ENCODE peak calls at places on chromosomes 2 and 18, in five cellular contexts. O, K, C, R and G are unnamed samples.

GRCh38 chr2:74497777-74498499 is 1.5 kb downstream of the LBX2 start:
- DNase-seq in O (no peak), K (peak), C (peak), R (no peak), G (peak)

GRCh38 chr2:2779727-2780126 is 448.7 kb upstream of the MYT1L start:
- DNase-seq in O (no peak), K (no peak), C (no peak), R (no peak), G (no peak)

GRCh38 chr2:19949071-19949470 is 40.8 kb downstream of the WDR35 start:
- DNase-seq in O (no peak), K (no peak), C (no peak), R (no peak), G (no peak)

GRCh38 chr18:80233201-80233835 is 14.0 kb downstream of the PARD6G start:
- DNase-seq in O (no peak), K (no peak), C (no peak), R (no peak), G (no peak)

GRCh38 chr2:143850084-143850483 is 669.8 kb downstream of the ZEB2 start:
- DNase-seq in O (no peak), K (no peak), C (no peak), R (no peak), G (no peak)

GRCh38 chr2:112630268-112630667 is 15.5 kb upstream of the SLC20A1 start:
- DNase-seq in O (no peak), K (no peak), C (peak), R (no peak), G (no peak)

GRCh38 chr18:51235011-51235789 is 37.7 kb upstream of the MEX3C start:
- DNase-seq in O (no peak), K (no peak), C (peak), R (no peak), G (peak)

GRCh38 chr18:59231877-59232276 is 11.9 kb downstream of the GRP start:
- DNase-seq in O (no peak), K (no peak), C (no peak), R (no peak), G (no peak)

GRCh38 chr18:36274296-36274695 is 23.2 kb upstream of the FHOD3 start:
- DNase-seq in O (no peak), K (no peak), C (no peak), R (no peak), G (no peak)

GRCh38 chr18:58117685-58118403 is 73.8 kb downstream of the NEDD4L start:
- DNase-seq in O (no peak), K (no peak), C (peak), R (no peak), G (peak)

GRCh38 chr2:200255549-200255948 is 50.9 kb upstream of the SPATS2L start:
- DNase-seq in O (no peak), K (no peak), C (no peak), R (no peak), G (no peak)

GRCh38 chr2:30252723-30253688 is 21.7 kb downstream of the LBH start:
- DNase-seq in O (no peak), K (no peak), C (peak), R (no peak), G (peak)

GRCh38 chr2:42513252-42513918 is 19.6 kb upstream of the KCNG3 start:
- DNase-seq in O (no peak), K (peak), C (peak), R (no peak), G (peak)

GRCh38 chr2:63544017-63544627 is 44.2 kb downstream of the WDPCP start:
- DNase-seq in O (no peak), K (no peak), C (peak), R (no peak), G (peak)

GRCh38 chr2:56801770-56802169 is 618.0 kb downstream of the CCDC85A start:
- DNase-seq in O (no peak), K (no peak), C (no peak), R (no peak), G (peak)

GRCh38 chr18:70288171-70288850 is 534 bp upstream of the SOCS6 start:
- DNase-seq in O (peak), K (peak), C (peak), R (no peak), G (peak)

GRCh38 chr2:128319773-128320608 is 1.3 kb upstream of the HS6ST1 start:
- DNase-seq in O (no peak), K (peak), C (no peak), R (no peak), G (no peak)

GRCh38 chr18:75089748-75090327 is 119.1 kb downstream of the PTGR3 start:
- DNase-seq in O (no peak), K (no peak), C (no peak), R (no peak), G (no peak)

GRCh38 chr2:187547353-187547979 is 6.8 kb downstream of the TFPI start:
- DNase-seq in O (no peak), K (no peak), C (peak), R (no peak), G (peak)

GRCh38 chr2:226403360-226403759 is 396.3 kb downstream of the IRS1 start:
- DNase-seq in O (no peak), K (no peak), C (peak), R (no peak), G (no peak)

GRCh38 chr18:61606759-61607158 is 273.5 kb downstream of the CDH20 start:
- DNase-seq in O (peak), K (peak), C (peak), R (peak), G (peak)

GRCh38 chr2:62459106-62459505 is 46.9 kb downstream of the TMEM17 start:
- DNase-seq in O (no peak), K (no peak), C (peak), R (no peak), G (no peak)

GRCh38 chr2:238644095-238645081 is 203.5 kb upstream of the TWIST2 start:
- DNase-seq in O (no peak), K (no peak), C (peak), R (no peak), G (peak)

GRCh38 chr2:147818741-147819140 is 26.1 kb upstream of the ACVR2A start:
- DNase-seq in O (no peak), K (no peak), C (no peak), R (no peak), G (peak)

GRCh38 chr2:238585836-238586821 is 159.4 kb downstream of the ASB1 start:
- DNase-seq in O (no peak), K (peak), C (no peak), R (no peak), G (no peak)

GRCh38 chr2:43832457-43832856 is 6.2 kb downstream of the ABCG5 start:
- DNase-seq in O (no peak), K (no peak), C (no peak), R (no peak), G (no peak)

GRCh38 chr2:215105607-215106354 is 32.6 kb downstream of the ABCA12 start:
- DNase-seq in O (no peak), K (no peak), C (peak), R (no peak), G (peak)

GRCh38 chr2:67684991-67685390 is 287.9 kb downstream of the ETAA1 start:
- DNase-seq in O (no peak), K (no peak), C (no peak), R (no peak), G (no peak)

GRCh38 chr2:38540580-38541290 is 62.0 kb downstream of the HNRNPLL start:
- DNase-seq in O (no peak), K (no peak), C (no peak), R (no peak), G (no peak)

GRCh38 chr2:158539176-158539895 is 82.6 kb downstream of the PKP4 start:
- DNase-seq in O (no peak), K (no peak), C (no peak), R (no peak), G (peak)

GRCh38 chr2:157837851-157838441 is 38.2 kb downstream of the ACVR1 start:
- DNase-seq in O (no peak), K (no peak), C (no peak), R (no peak), G (peak)

GRCh38 chr2:54942373-54942772 is 107.9 kb downstream of the RTN4 start:
- DNase-seq in O (no peak), K (no peak), C (no peak), R (no peak), G (no peak)

GRCh38 chr2:109466674-109467575 is 146.8 kb downstream of the SEPTIN10 start:
- DNase-seq in O (no peak), K (no peak), C (peak), R (no peak), G (peak)

GRCh38 chr2:234344041-234344440 is 152.8 kb downstream of the ARL4C start:
- DNase-seq in O (no peak), K (no peak), C (no peak), R (no peak), G (no peak)

GRCh38 chr2:234339016-234339415 is 157.9 kb downstream of the ARL4C start:
- DNase-seq in O (no peak), K (no peak), C (no peak), R (no peak), G (no peak)

GRCh38 chr2:234343297-234343696 is 153.6 kb downstream of the ARL4C start:
- DNase-seq in O (no peak), K (no peak), C (no peak), R (no peak), G (no peak)

GRCh38 chr2:234335676-234336228 is 161.1 kb downstream of the ARL4C start:
- DNase-seq in O (no peak), K (no peak), C (peak), R (no peak), G (peak)

GRCh38 chr2:234341332-234341985 is 155.4 kb downstream of the ARL4C start:
- DNase-seq in O (no peak), K (no peak), C (no peak), R (no peak), G (no peak)
- H2BK12ac ChIP-seq in O (no peak), K (no peak), C (no peak), R (no peak), G (peak)

DNA sequence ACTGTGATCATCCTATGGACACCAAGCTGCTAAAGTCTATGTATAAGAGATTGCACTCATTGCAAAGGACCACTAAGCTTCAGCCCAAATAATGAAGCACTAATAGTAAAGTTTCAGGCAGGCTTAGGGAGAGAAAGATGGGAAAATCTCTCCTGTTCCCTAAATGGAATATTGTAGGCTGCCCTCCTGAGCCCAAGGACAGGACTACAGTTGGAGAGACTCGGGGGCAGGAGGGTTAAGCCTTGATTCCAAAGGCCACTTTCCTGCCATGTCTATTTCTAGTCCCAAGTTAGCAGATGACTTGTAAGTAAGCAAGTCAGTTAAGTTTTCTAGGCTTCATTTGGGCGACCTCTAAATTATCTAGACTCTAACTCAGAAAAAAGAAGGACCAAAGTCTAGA is 9.0 kb downstream of the TMEM247 start:
- DNase-seq in O (no peak), K (peak), C (no peak), R (no peak), G (no peak)
- H3K4ac ChIP-seq in O (no peak), K (no peak), C (no peak), R (no peak), G (peak)

DNA sequence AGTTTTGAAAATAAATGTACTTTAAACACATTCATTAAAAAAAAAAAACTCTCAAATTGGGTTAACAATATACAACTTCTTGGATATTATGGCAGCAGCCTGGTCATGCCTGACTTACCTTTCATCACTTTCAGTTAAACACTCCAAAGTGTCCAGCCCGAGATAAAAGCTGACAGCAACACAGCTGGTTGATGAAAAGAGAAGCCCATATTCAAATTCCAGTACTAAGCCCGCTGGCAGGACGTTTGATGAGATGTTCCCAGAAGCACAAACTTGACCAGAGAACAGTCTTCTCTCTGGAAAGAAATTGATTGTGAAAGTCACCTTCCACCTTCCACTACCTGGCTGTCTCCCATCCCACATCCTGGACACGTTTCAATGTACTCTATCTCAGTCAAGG is 586.3 kb downstream of the TDRD15 start:
- DNase-seq in O (no peak), K (no peak), C (no peak), R (no peak), G (no peak)
- H2BK12ac ChIP-seq in O (no peak), K (no peak), C (no peak), R (no peak), G (no peak)

GRCh38 chr2:149715894-149716293 is 128.3 kb upstream of the MMADHC start:
- DNase-seq in O (no peak), K (no peak), C (no peak), R (no peak), G (no peak)
- H3K4ac ChIP-seq in O (no peak), K (no peak), C (no peak), R (no peak), G (no peak)

GRCh38 chr2:241199897-241200821 is 11.7 kb downstream of the ANO7 start:
- DNase-seq in O (no peak), K (no peak), C (peak), R (no peak), G (no peak)

GRCh38 chr2:241197947-241198346 is 9.5 kb downstream of the ANO7 start:
- DNase-seq in O (no peak), K (no peak), C (no peak), R (no peak), G (no peak)

GRCh38 chr2:241198381-241199282 is 10.2 kb downstream of the ANO7 start:
- DNase-seq in O (no peak), K (no peak), C (peak), R (no peak), G (no peak)

GRCh38 chr2:241200822-241201395 is 12.4 kb downstream of the ANO7 start:
- DNase-seq in O (no peak), K (no peak), C (peak), R (no peak), G (no peak)

GRCh38 chr2:241199286-241199685 is 10.8 kb downstream of the ANO7 start:
- DNase-seq in O (no peak), K (no peak), C (no peak), R (no peak), G (no peak)
- H2BK12ac ChIP-seq in O (peak), K (no peak), C (no peak), R (no peak), G (no peak)

DNA sequence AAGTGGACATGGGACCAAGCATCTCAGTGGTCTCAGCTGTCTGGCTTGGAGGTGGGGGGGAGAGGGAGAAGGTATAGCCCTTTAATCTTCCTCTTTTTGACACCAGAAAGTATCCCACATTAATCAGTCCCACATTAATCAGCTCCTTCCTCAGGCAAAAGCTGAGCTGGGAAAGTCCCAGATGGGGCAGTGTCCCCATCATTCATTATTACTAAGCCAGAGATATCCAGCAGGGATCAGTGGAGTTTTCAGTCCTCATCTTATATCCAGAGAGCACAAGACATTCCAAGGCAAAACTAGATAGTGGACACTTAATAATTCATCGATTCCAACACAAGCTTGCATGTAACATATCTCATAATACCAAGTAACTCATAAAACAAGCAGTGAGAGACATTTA is 53.2 kb downstream of the MCFD2 start:
- DNase-seq in O (no peak), K (no peak), C (no peak), R (no peak), G (no peak)
- H3K4ac ChIP-seq in O (no peak), K (no peak), C (no peak), R (no peak), G (no peak)

DNA sequence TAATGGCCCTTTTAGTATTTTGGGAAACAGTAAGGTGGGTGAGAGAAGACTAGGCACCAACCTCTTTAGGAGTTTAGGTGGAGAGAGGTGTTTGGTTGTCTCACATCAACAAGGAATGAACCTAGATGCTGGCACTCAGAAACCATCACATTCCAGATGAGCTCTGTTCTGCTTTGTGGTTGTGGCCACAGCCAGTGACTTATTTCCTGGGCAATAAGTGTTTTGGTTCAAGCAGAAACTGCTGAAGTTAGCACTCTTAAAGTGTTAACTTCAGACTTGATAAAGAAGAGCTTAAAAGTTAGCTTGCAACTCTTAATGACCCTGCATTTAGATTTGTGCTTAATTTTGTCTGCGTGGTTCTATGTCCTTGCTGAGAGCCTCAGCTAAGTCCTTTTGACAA is 929.2 kb downstream of the SLC4A3 start:
- DNase-seq in O (no peak), K (no peak), C (no peak), R (no peak), G (peak)
- H2BK12ac ChIP-seq in O (no peak), K (no peak), C (no peak), R (no peak), G (no peak)

GRCh38 chr2:163802289-163802688 is 66.5 kb upstream of the FIGN start:
- DNase-seq in O (no peak), K (no peak), C (peak), R (no peak), G (peak)

GRCh38 chr2:163799807-163800206 is 64.0 kb upstream of the FIGN start:
- DNase-seq in O (no peak), K (no peak), C (no peak), R (no peak), G (no peak)

GRCh38 chr2:163801499-163801893 is 65.7 kb upstream of the FIGN start:
- DNase-seq in O (no peak), K (no peak), C (no peak), R (no peak), G (no peak)

GRCh38 chr2:163800889-163801498 is 65.2 kb upstream of the FIGN start:
- DNase-seq in O (no peak), K (no peak), C (peak), R (no peak), G (peak)
- H3K4ac ChIP-seq in O (no peak), K (no peak), C (no peak), R (no peak), G (no peak)

DNA sequence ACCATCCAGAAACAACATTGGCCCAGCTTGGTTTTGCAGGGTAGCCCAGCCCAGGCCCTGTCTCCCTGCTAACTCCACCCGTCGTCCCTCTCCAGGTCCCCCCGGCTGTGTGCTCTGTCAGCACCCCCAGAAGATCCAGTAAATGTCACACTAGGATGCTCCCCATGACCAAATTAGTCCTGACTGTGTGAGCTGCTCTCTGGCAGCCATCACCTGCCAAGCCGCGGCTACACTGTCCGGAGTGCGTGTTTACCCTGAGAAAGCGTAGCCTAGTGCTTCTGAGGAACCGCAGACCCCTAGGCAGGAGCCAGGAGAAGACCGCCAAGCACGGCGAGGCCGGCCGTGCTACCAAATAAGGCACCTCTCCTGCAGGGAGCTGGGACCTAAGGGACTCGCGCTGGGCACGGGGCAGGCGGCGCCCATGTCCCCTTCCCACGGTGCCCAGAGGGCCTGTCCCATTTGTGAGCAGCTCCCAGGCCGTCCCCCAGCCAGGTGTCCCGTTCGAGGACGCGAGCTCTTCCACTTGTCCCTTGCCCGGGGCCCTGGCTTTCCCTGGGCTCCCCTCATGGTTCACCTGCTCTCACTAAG is 849.9 kb downstream of the RNF144A start:
- DNase-seq in O (no peak), K (no peak), C (no peak), R (no peak), G (no peak)
- H2BK12ac ChIP-seq in O (peak), K (no peak), C (no peak), R (no peak), G (no peak)